ENCODE peak calls at places on chromosomes 13 and 19, in six cellular contexts. R is activated B cell treated with CpG ODN at 0.5 μM for 24 hours; H is neural progenitor cell; S is stimulated activated CD4-positive, alpha-beta T cell treated with anti-CD3 and anti-CD28 coated beads, TNF-alpha, amount 100 ng/mL, for 24 hours; M is ELF-1; W is T-helper 9 cell. V is an unnamed sample.

GRCh38 chr13:106472621-106473020 is 62.8 kb downstream of the EFNB2 start:
- DNase-seq in R (no peak), S (no peak), H (no peak), W (no peak), M (no peak), V (no peak)

GRCh38 chr19:53982611-53983010 is 8.8 kb upstream of the CACNG6 start:
- DNase-seq in H (peak), W (no peak), R (no peak), M (no peak), S (no peak), V (peak)

GRCh38 chr19:34365463-34366401 is 736 bp downstream of the GPI start:
- DNase-seq in M (peak), S (peak), W (no peak), R (no peak), H (peak), V (peak)

GRCh38 chr19:38317104-38317612 is 1.4 kb upstream of the YIF1B start:
- DNase-seq in S (no peak), W (no peak), R (no peak), M (no peak), H (no peak), V (no peak)

GRCh38 chr13:47459512-47459911 is 541.6 kb downstream of the SUCLA2 start:
- DNase-seq in R (no peak), S (no peak), M (no peak), W (no peak), H (peak), V (peak)

GRCh38 chr19:4327252-4327876 is 11.3 kb downstream of the STAP2 start:
- DNase-seq in W (peak), R (no peak), M (peak), S (peak), H (peak), V (peak)

GRCh38 chr13:79674765-79675515 is 194.0 kb downstream of the NDFIP2 start:
- DNase-seq in W (no peak), R (no peak), H (no peak), S (no peak), M (no peak), V (no peak)

GRCh38 chr19:35031072-35031881 is 1.0 kb downstream of the SCN1B start:
- DNase-seq in H (peak), S (no peak), M (peak), W (no peak), R (no peak), V (peak)

GRCh38 chr13:77325371-77325941 is 1.4 kb downstream of the MYCBP2 start:
- DNase-seq in M (peak), S (no peak), H (no peak), R (no peak), W (no peak), V (peak)

GRCh38 chr13:62388515-62388914 is 972.9 kb upstream of the PCDH20 start:
- DNase-seq in M (no peak), R (no peak), H (no peak), S (no peak), W (no peak), V (no peak)

GRCh38 chr13:100068532-100068931 is 20.4 kb upstream of the PCCA start:
- DNase-seq in R (no peak), S (no peak), W (no peak), M (no peak), H (no peak), V (no peak)

GRCh38 chr19:1045247-1045603 is 5.3 kb downstream of the ABCA7 start:
- DNase-seq in H (peak), R (peak), W (peak), M (peak), S (no peak), V (no peak)

GRCh38 chr13:80584785-80585184 is 243.9 kb upstream of the SPRY2 start:
- DNase-seq in W (no peak), S (no peak), M (no peak), R (no peak), H (no peak), V (no peak)

GRCh38 chr19:21269813-21270212 is 59.4 kb downstream of the ZNF708 start:
- DNase-seq in H (no peak), S (no peak), W (no peak), R (no peak), M (no peak), V (no peak)

GRCh38 chr19:2552859-2553258 is 76.9 kb downstream of the GADD45B start:
- DNase-seq in R (peak), S (peak), M (peak), H (no peak), W (peak), V (no peak)

GRCh38 chr19:5691205-5691929 is 1.3 kb downstream of the RPL36 start:
- DNase-seq in M (peak), H (peak), R (peak), S (no peak), W (no peak), V (peak)

GRCh38 chr19:41233748-41234240 is 14.8 kb downstream of the AXL start:
- DNase-seq in M (no peak), R (no peak), W (no peak), S (no peak), H (no peak), V (no peak)

GRCh38 chr13:107205318-107206112 is 637.6 kb upstream of the ARGLU1 start:
- DNase-seq in W (peak), H (peak), R (peak), S (peak), M (peak), V (peak)

GRCh38 chr19:54464044-54464623 is 556 bp upstream of the LENG9 start:
- DNase-seq in W (peak), R (peak), M (peak), H (peak), S (peak), V (peak)

GRCh38 chr13:99484405-99484981 is 16.8 kb upstream of the TM9SF2 start:
- DNase-seq in S (no peak), R (no peak), W (no peak), H (no peak), M (no peak), V (peak)

GRCh38 chr19:54470991-54471782 is 1.9 kb downstream of the CDC42EP5 start:
- DNase-seq in W (no peak), R (no peak), M (peak), S (no peak), H (peak), V (no peak)

GRCh38 chr13:110364081-110364480 is 57.0 kb downstream of the COL4A2 start:
- DNase-seq in R (no peak), S (no peak), W (no peak), H (no peak), M (no peak), V (no peak)